ENCODE peak calls at places on chromosomes 12 and 14, in six cellular contexts. E is tibial artery; Y is activated CD8-positive, alpha-beta T cell treated with anti-CD3 and anti-CD28 coated beads for 36 hours; Q is A549; O is RWPE1; S is tibial nerve. T is an unnamed sample.

GRCh38 chr12:87509233-87509820 is 519.9 kb downstream of the C12orf50 start:
- DNase-seq in E (no peak), Y (no peak), Q (peak; percentile 73), O (peak; percentile 69), S (no peak), T (no peak)

GRCh38 chr12:103820881-103821489 is 20.0 kb downstream of the NT5DC3 start:
- DNase-seq in E (no peak), Y (no peak), Q (no peak), O (no peak), S (no peak), T (no peak)

GRCh38 chr12:2563709-2564108 is 231.1 kb upstream of the FKBP4 start:
- DNase-seq in E (no peak), Y (no peak), Q (no peak), O (no peak), S (no peak), T (no peak)

GRCh38 chr14:35944847-35945246 is 118.7 kb downstream of the BRMS1L start:
- DNase-seq in E (no peak), Y (peak; percentile 56), Q (peak; percentile 56), O (peak; percentile 39), S (no peak), T (no peak)

GRCh38 chr12:121446760-121447159 is 46.8 kb downstream of the RNF34 start:
- DNase-seq in E (no peak), Y (no peak), Q (no peak), O (no peak), S (no peak), T (no peak)

GRCh38 chr14:98259881-98260280 is 1012.1 kb downstream of the BCL11B start:
- DNase-seq in E (no peak), Y (no peak), Q (no peak), O (no peak), S (no peak), T (no peak)

GRCh38 chr14:97331526-97331925 is 534.3 kb downstream of the VRK1 start:
- DNase-seq in E (no peak), Y (no peak), Q (no peak), O (no peak), S (no peak), T (no peak)

GRCh38 chr12:47882796-47883546 is 21.8 kb downstream of the VDR start:
- DNase-seq in E (no peak), Y (peak; percentile 78), Q (no peak), O (no peak), S (no peak), T (no peak)

GRCh38 chr12:75613981-75614380 is 102.6 kb upstream of the KRR1 start:
- DNase-seq in E (no peak), Y (no peak), Q (no peak), O (no peak), S (no peak), T (no peak)

GRCh38 chr12:106248849-106249371 is 1.1 kb upstream of the CKAP4 start:
- DNase-seq in E (no peak), Y (peak; percentile 75), Q (no peak), O (no peak), S (no peak), T (peak; percentile 88)

GRCh38 chr14:105019861-105020814 is 745 bp downstream of the CDCA4 start:
- DNase-seq in E (no peak), Y (peak; percentile 74), Q (peak; percentile 53), O (no peak), S (no peak), T (peak; percentile 62)

GRCh38 chr14:89620436-89620835 is 203.4 kb upstream of the FOXN3 start:
- DNase-seq in E (no peak), Y (no peak), Q (no peak), O (no peak), S (no peak), T (no peak)

GRCh38 chr12:104063712-104064030 is 660 bp upstream of the HCFC2 start:
- DNase-seq in E (no peak), Y (peak; percentile 29), Q (no peak), O (no peak), S (peak; percentile 22), T (no peak)

GRCh38 chr14:38291681-38292459 is 36.0 kb upstream of the CLEC14A start:
- DNase-seq in E (no peak), Y (no peak), Q (no peak), O (no peak), S (no peak), T (no peak)

GRCh38 chr14:68759912-68760311 is 33.0 kb downstream of the ZFP36L1 start:
- DNase-seq in E (no peak), Y (no peak), Q (no peak), O (no peak), S (no peak), T (no peak)

GRCh38 chr14:24399981-24400718 is 1.3 kb downstream of the NYNRIN start:
- DNase-seq in E (no peak), Y (no peak), Q (no peak), O (no peak), S (no peak), T (no peak)

GRCh38 chr14:89013098-89013504 is 188.7 kb downstream of the TTC8 start:
- DNase-seq in E (no peak), Y (peak; percentile 50), Q (peak; percentile 87), O (peak; percentile 39), S (no peak), T (no peak)

DNA sequence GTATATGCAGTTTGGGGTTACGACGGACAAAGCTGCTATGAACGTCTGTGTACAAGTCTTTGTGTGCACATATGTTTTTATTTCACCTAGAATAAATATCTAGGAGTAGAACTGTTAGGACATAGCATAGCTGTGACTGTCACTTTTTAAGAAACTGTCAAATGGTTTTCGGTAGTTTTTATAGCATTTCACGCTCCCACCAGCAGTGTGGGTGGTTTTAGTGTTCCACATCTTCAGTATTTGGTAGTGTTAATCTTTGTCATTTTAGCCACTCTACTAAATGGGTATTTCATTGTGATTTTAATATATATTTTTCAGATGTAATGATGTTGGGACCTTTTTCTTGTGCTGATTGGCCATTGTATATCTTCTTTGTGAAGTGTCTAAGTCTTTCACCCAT is 109.1 kb upstream of the BCAT1 start:
- DNase-seq in E (no peak), Y (peak; percentile 23), Q (no peak), O (no peak), S (no peak), T (no peak)
- TF ChIP-seq CTCF in E (no peak), Y (no peak), Q (no peak), O (no peak), S (no peak), T (no peak)

DNA sequence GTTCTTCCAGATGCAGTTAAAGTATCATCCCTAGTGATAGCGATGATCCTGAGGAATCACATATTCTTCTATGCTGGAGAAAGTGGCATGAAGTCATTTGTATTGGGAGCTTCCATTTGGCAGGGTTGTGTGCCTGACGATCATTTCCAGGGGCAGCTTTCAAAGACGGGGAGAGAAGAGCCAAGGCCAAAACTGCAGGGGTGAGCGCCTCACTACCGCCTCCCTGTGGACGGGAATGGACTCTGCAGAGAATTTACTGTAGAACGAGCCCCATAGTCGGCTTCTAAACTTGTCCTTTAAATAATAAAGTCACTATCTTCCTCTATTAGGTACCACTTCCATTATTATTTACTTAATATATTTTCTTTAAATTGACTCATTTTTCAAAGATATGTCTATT is 555.9 kb upstream of the TMEM132C start:
- DNase-seq in E (no peak), Y (peak; percentile 3), Q (no peak), O (no peak), S (no peak), T (no peak)
- TF ChIP-seq CTCF in E (no peak), Y (peak; percentile 30), Q (no peak), O (no peak), S (no peak), T (peak; percentile 20)

DNA sequence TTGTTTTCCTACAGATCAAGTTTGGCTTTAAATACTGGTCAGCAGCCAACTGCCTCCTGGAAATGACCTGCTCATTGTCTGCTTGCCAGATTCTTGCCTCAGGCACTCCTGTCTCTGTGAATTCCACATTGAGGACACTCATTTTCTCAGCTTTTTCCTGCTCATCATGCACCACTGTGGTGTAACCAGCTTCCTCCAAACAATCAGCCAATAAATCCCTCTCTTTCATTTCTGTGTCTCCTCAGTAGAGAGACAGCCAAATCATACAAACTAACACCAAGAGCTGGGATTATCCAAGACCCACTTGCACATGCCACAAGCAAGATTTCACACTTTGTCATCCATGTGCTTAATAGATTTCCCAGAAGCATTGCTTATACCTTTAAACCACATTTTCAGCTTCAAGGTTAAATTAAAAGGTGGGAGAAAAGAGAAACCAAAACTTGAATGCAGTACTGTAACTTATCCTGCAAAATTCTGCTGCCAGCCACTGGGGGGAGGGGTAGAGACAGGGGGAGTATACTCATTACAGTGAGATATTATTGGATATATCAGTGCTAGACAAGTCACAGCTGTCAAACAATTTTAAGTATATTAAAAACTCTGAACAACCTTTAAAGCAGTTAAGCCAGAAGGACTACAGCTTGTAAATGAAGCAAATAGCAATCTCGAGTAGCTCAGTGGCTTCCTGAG is 105.0 kb downstream of the PPP2R5E start:
- DNase-seq in E (peak; percentile 77), Y (peak; percentile 36), Q (peak; percentile 81), O (peak; percentile 92), S (peak; percentile 66), T (no peak)
- TF ChIP-seq CTCF in E (no peak), Y (no peak), Q (peak; percentile 12), O (peak; percentile 31), S (peak; percentile 19), T (peak; percentile 28)

DNA sequence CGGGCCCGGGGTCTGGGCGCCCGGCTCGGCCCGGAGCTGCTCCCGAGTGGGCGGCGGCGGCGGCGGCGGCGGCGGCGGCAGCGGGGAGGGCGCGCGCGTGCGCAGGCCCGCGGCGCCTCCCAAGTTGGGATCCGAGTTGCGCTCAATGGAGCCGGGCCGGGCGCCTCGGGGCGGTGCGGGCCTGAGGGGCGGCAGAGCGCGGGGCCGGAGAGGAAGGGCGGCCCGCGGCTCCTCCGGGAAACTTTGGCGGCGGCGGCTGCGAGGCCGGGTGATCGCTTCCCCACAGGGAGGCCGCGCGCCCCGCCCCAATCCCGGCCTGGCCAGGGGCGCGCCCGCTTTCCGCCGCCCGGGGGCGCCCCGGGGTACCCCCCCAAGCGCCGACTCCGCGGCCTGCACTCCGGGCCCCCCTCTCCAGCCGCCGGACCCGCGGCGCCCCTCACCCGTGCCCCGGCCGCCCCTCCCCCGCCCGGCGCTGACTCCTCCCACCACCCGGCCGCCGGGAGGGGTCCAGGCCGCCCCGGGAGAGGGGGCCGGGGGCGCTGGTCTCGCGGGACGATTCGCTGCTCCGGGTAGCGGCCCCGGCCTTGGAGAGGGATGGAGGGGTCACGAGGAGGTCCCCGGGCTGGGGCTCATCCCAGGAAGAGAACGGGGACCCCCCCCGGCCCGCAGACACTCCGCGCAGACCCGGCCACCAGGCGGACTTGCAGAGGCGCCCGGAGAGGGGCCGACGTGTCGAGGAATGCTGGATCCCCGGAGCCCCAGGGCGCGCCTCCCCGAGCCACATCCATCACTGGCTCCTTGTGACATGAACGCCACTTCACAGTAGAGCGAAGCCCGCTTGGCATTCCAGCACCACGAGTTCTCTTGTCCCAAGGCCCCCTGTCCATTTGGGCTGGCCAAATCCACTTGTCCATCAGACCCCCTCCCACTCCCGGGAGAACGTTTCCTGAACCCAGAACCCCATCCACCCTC is at the start of gene RILPL1:
- DNase-seq in E (peak; percentile 75), Y (peak; percentile 39), Q (peak; percentile 77), O (no peak), S (no peak), T (no peak)
- TF ChIP-seq CTCF in E (peak; percentile 28), Y (peak; percentile 60), Q (peak; percentile 63), O (peak; percentile 41), S (peak; percentile 30), T (peak; percentile 33)

GRCh38 chr12:111692575-111693210 is 6.8 kb downstream of the ACAD10 start:
- DNase-seq in E (no peak), Y (peak; percentile 9), Q (peak; percentile 42), O (no peak), S (no peak), T (no peak)
- TF ChIP-seq CTCF in E (no peak), Y (no peak), Q (peak; percentile 38), O (no peak), S (no peak), T (no peak)

T was measured in CD14-positive monocyte.